ENCODE peak calls at places on chromosomes 4 and X, in ten cellular contexts. One of them, this sample, is unnamed.
A peak's percentile ranks its signal among the peaks of the same experiment; 100 is the strongest.

GRCh38 chr4:99687120-99687519 is 29.5 kb upstream of the C4orf54 start:
- DNase-seq in AG04450: no peak
- DNase-seq in osteoblast: no peak
- DNase-seq in fibroblast of pulmonary artery: no peak
- DNase-seq in GM06990: no peak
- DNase-seq in A549: no peak
- DNase-seq in IMR-90: no peak
- DNase-seq in mucosa of descending colon: no peak
- DNase-seq in AG04449: no peak
- DNase-seq in SJSA1: no peak
- DNase-seq in this sample: no peak

GRCh38 chr4:149409186-149410056 is 406.2 kb downstream of the IQCM start:
- DNase-seq in osteoblast: peak; percentile 55
- DNase-seq in mucosa of descending colon: no peak
- DNase-seq in GM06990: no peak
- DNase-seq in AG04449: peak; percentile 16
- DNase-seq in A549: peak; percentile 0
- DNase-seq in IMR-90: peak; percentile 38
- DNase-seq in SJSA1: peak; percentile 71
- DNase-seq in AG04450: peak; percentile 11
- DNase-seq in fibroblast of pulmonary artery: peak; percentile 89
- DNase-seq in this sample: peak; percentile 22

GRCh38 chr4:114494257-114494803 is 104.3 kb upstream of the UGT8 start:
- DNase-seq in SJSA1: no peak
- DNase-seq in AG04449: no peak
- DNase-seq in osteoblast: no peak
- DNase-seq in IMR-90: no peak
- DNase-seq in fibroblast of pulmonary artery: no peak
- DNase-seq in A549: no peak
- DNase-seq in mucosa of descending colon: no peak
- DNase-seq in GM06990: no peak
- DNase-seq in AG04450: no peak
- DNase-seq in this sample: no peak

GRCh38 chrX:27838176-27838575 is 30.4 kb downstream of the MAGEB10 start:
- DNase-seq in SJSA1: no peak
- DNase-seq in osteoblast: no peak
- DNase-seq in A549: no peak
- DNase-seq in mucosa of descending colon: no peak
- DNase-seq in IMR-90: no peak
- DNase-seq in AG04449: no peak
- DNase-seq in AG04450: no peak
- DNase-seq in fibroblast of pulmonary artery: no peak
- DNase-seq in GM06990: no peak
- DNase-seq in this sample: no peak

GRCh38 chr4:145301386-145302080 is 121.1 kb upstream of the OTUD4 start:
- DNase-seq in fibroblast of pulmonary artery: peak; percentile 36
- DNase-seq in AG04449: no peak
- DNase-seq in GM06990: no peak
- DNase-seq in mucosa of descending colon: no peak
- DNase-seq in A549: no peak
- DNase-seq in SJSA1: no peak
- DNase-seq in AG04450: no peak
- DNase-seq in IMR-90: no peak
- DNase-seq in osteoblast: no peak
- DNase-seq in this sample: no peak

GRCh38 chrX:154751121-154751668 is 318 bp upstream of the GAB3 start:
- DNase-seq in AG04450: no peak
- DNase-seq in GM06990: peak; percentile 25
- DNase-seq in fibroblast of pulmonary artery: no peak
- DNase-seq in osteoblast: no peak
- DNase-seq in IMR-90: no peak
- DNase-seq in mucosa of descending colon: no peak
- DNase-seq in A549: no peak
- DNase-seq in SJSA1: no peak
- DNase-seq in AG04449: no peak
- DNase-seq in this sample: no peak

GRCh38 chrX:100368167-100368566 is 41.9 kb downstream of the PCDH19 start:
- DNase-seq in A549: peak; percentile 5
- DNase-seq in SJSA1: no peak
- DNase-seq in fibroblast of pulmonary artery: peak; percentile 18
- DNase-seq in IMR-90: peak; percentile 0
- DNase-seq in mucosa of descending colon: peak; percentile 6
- DNase-seq in osteoblast: peak; percentile 68
- DNase-seq in AG04450: no peak
- DNase-seq in AG04449: no peak
- DNase-seq in GM06990: no peak
- DNase-seq in this sample: no peak

GRCh38 chr4:142238589-142238988 is 602.2 kb downstream of the IL15 start:
- DNase-seq in AG04450: no peak
- DNase-seq in osteoblast: no peak
- DNase-seq in GM06990: no peak
- DNase-seq in fibroblast of pulmonary artery: no peak
- DNase-seq in A549: no peak
- DNase-seq in AG04449: peak; percentile 52
- DNase-seq in mucosa of descending colon: no peak
- DNase-seq in IMR-90: peak; percentile 67
- DNase-seq in SJSA1: no peak
- DNase-seq in this sample: no peak

GRCh38 chr4:2929469-2929868 is 33.7 kb downstream of the NOP14 start:
- DNase-seq in GM06990: no peak
- DNase-seq in mucosa of descending colon: no peak
- DNase-seq in IMR-90: no peak
- DNase-seq in A549: no peak
- DNase-seq in fibroblast of pulmonary artery: no peak
- DNase-seq in AG04450: no peak
- DNase-seq in SJSA1: no peak
- DNase-seq in AG04449: no peak
- DNase-seq in osteoblast: no peak
- DNase-seq in this sample: no peak

GRCh38 chrX:138986235-138986634 is 274.7 kb upstream of the FGF13 start:
- DNase-seq in mucosa of descending colon: no peak
- DNase-seq in fibroblast of pulmonary artery: no peak
- DNase-seq in AG04450: no peak
- DNase-seq in GM06990: no peak
- DNase-seq in SJSA1: no peak
- DNase-seq in AG04449: no peak
- DNase-seq in A549: no peak
- DNase-seq in IMR-90: no peak
- DNase-seq in osteoblast: no peak
- DNase-seq in this sample: no peak

GRCh38 chr4:15149842-15150592 is 147.7 kb downstream of the CPEB2 start:
- DNase-seq in AG04449: no peak
- DNase-seq in SJSA1: peak; percentile 66
- DNase-seq in fibroblast of pulmonary artery: peak; percentile 79
- DNase-seq in A549: peak; percentile 43
- DNase-seq in AG04450: peak; percentile 46
- DNase-seq in GM06990: peak; percentile 43
- DNase-seq in osteoblast: peak; percentile 84
- DNase-seq in IMR-90: peak; percentile 76
- DNase-seq in mucosa of descending colon: peak; percentile 45
- DNase-seq in this sample: peak; percentile 32

GRCh38 chr4:73828945-73829344 is 7.5 kb upstream of the CXCL6 start:
- DNase-seq in A549: no peak
- DNase-seq in AG04450: no peak
- DNase-seq in IMR-90: peak; percentile 53
- DNase-seq in osteoblast: no peak
- DNase-seq in GM06990: no peak
- DNase-seq in AG04449: no peak
- DNase-seq in SJSA1: no peak
- DNase-seq in fibroblast of pulmonary artery: peak; percentile 83
- DNase-seq in mucosa of descending colon: no peak
- DNase-seq in this sample: no peak

GRCh38 chr4:149531861-149532260 is 283.8 kb downstream of the IQCM start:
- DNase-seq in SJSA1: no peak
- DNase-seq in AG04450: peak; percentile 21
- DNase-seq in mucosa of descending colon: no peak
- DNase-seq in osteoblast: no peak
- DNase-seq in fibroblast of pulmonary artery: peak; percentile 15
- DNase-seq in GM06990: no peak
- DNase-seq in AG04449: no peak
- DNase-seq in IMR-90: peak; percentile 26
- DNase-seq in A549: no peak
- DNase-seq in this sample: no peak

GRCh38 chrX:150968862-150969720 is 14.0 kb upstream of the HMGB3 start:
- DNase-seq in A549: no peak
- DNase-seq in mucosa of descending colon: peak; percentile 20
- DNase-seq in IMR-90: no peak
- DNase-seq in SJSA1: no peak
- DNase-seq in osteoblast: no peak
- DNase-seq in GM06990: no peak
- DNase-seq in AG04450: no peak
- DNase-seq in AG04449: no peak
- DNase-seq in fibroblast of pulmonary artery: no peak
- DNase-seq in this sample: no peak

GRCh38 chr4:159075531-159075932 is 27.3 kb upstream of the RAPGEF2 start:
- DNase-seq in osteoblast: peak; percentile 63
- DNase-seq in mucosa of descending colon: no peak
- DNase-seq in IMR-90: no peak
- DNase-seq in SJSA1: no peak
- DNase-seq in A549: no peak
- DNase-seq in fibroblast of pulmonary artery: no peak
- DNase-seq in AG04450: no peak
- DNase-seq in GM06990: no peak
- DNase-seq in AG04449: no peak
- DNase-seq in this sample: no peak

GRCh38 chr4:57191523-57192034 is 81.4 kb upstream of the IGFBP7 start:
- DNase-seq in AG04450: no peak
- DNase-seq in SJSA1: no peak
- DNase-seq in AG04449: no peak
- DNase-seq in osteoblast: no peak
- DNase-seq in GM06990: no peak
- DNase-seq in mucosa of descending colon: peak; percentile 55
- DNase-seq in A549: no peak
- DNase-seq in IMR-90: no peak
- DNase-seq in fibroblast of pulmonary artery: peak; percentile 16
- DNase-seq in this sample: no peak

GRCh38 chrX:100649550-100650356 is 5.8 kb downstream of the SRPX2 start:
- DNase-seq in A549: no peak
- DNase-seq in mucosa of descending colon: peak; percentile 59
- DNase-seq in AG04450: peak; percentile 78
- DNase-seq in SJSA1: no peak
- DNase-seq in IMR-90: peak; percentile 90
- DNase-seq in osteoblast: peak; percentile 68
- DNase-seq in GM06990: no peak
- DNase-seq in AG04449: peak; percentile 72
- DNase-seq in fibroblast of pulmonary artery: peak; percentile 95
- DNase-seq in this sample: peak; percentile 52

GRCh38 chr4:88957570-88957969 is 99.4 kb downstream of the FAM13A start:
- DNase-seq in AG04449: no peak
- DNase-seq in mucosa of descending colon: no peak
- DNase-seq in IMR-90: no peak
- DNase-seq in A549: no peak
- DNase-seq in osteoblast: no peak
- DNase-seq in SJSA1: no peak
- DNase-seq in fibroblast of pulmonary artery: no peak
- DNase-seq in AG04450: no peak
- DNase-seq in GM06990: no peak
- DNase-seq in this sample: no peak

DNA sequence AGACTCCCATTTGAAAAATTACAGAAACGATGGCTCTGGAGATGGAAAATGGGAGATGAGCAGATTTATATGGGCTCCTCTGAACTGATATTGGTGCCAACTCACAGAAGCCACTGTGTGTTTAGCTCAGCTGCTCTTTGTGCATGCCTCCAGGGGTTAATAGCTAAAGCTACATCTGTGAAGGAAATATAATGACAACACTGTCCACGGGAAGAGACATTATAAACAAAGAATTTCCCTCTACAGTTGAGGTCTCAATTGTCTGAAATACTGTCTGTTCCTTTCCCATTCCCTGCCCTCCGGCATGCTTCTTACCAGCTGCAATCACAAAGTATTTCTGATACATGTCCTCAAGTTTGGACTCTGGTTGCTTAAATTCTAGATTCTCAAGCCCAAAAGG is 40.4 kb downstream of the PPA2 start:
- DNase-seq in AG04449: no peak
- DNase-seq in A549: no peak
- DNase-seq in osteoblast: no peak
- DNase-seq in IMR-90: no peak
- DNase-seq in fibroblast of pulmonary artery: no peak
- DNase-seq in mucosa of descending colon: no peak
- DNase-seq in GM06990: no peak
- DNase-seq in SJSA1: no peak
- DNase-seq in AG04450: no peak
- DNase-seq in this sample: no peak
- H3K4me3 ChIP-seq in AG04449: no peak overlapping the region
- H3K4me3 ChIP-seq in A549: no peak overlapping the region
- H3K4me3 ChIP-seq in osteoblast: no peak overlapping the region
- H3K4me3 ChIP-seq in IMR-90: no peak overlapping the region
- H3K4me3 ChIP-seq in fibroblast of pulmonary artery: no peak overlapping the region
- H3K4me3 ChIP-seq in mucosa of descending colon: no peak overlapping the region
- H3K4me3 ChIP-seq in GM06990: no peak overlapping the region
- H3K4me3 ChIP-seq in SJSA1: no peak overlapping the region
- H3K4me3 ChIP-seq in AG04450: no peak overlapping the region
- H3K4me3 ChIP-seq in this sample: no peak overlapping the region

DNA sequence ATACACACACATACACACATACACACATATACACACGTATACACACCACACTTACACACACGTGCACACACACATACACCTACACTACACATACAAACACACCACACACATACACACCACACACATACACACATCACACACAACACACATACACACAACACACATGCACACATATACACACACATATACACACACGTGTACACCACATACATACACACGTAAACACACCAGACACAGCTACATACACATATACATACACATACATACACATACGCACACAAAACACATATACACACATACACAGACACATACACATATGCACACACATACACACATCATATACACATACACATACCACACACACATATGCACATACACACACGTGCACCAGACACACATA is 90.8 kb downstream of the FHDC1 start:
- DNase-seq in GM06990: no peak
- DNase-seq in mucosa of descending colon: no peak
- DNase-seq in AG04449: no peak
- DNase-seq in osteoblast: no peak
- DNase-seq in AG04450: no peak
- DNase-seq in SJSA1: no peak
- DNase-seq in A549: no peak
- DNase-seq in IMR-90: no peak
- DNase-seq in fibroblast of pulmonary artery: no peak
- DNase-seq in this sample: no peak
- H3K4me3 ChIP-seq in GM06990: no peak overlapping the region
- H3K4me3 ChIP-seq in mucosa of descending colon: no peak overlapping the region
- H3K4me3 ChIP-seq in AG04449: no peak overlapping the region
- H3K4me3 ChIP-seq in osteoblast: no peak overlapping the region
- H3K4me3 ChIP-seq in AG04450: no peak overlapping the region
- H3K4me3 ChIP-seq in SJSA1: no peak overlapping the region
- H3K4me3 ChIP-seq in A549: no peak overlapping the region
- H3K4me3 ChIP-seq in IMR-90: no peak overlapping the region
- H3K4me3 ChIP-seq in fibroblast of pulmonary artery: no peak overlapping the region
- H3K4me3 ChIP-seq in this sample: no peak overlapping the region

GRCh38 chrX:48772602-48773001 is 11.1 kb downstream of the GLOD5 start:
- DNase-seq in IMR-90: no peak
- DNase-seq in AG04449: no peak
- DNase-seq in GM06990: no peak
- DNase-seq in osteoblast: no peak
- DNase-seq in A549: no peak
- DNase-seq in SJSA1: no peak
- DNase-seq in AG04450: no peak
- DNase-seq in mucosa of descending colon: no peak
- DNase-seq in fibroblast of pulmonary artery: no peak
- DNase-seq in this sample: no peak
- H3K4me3 ChIP-seq in IMR-90: no peak overlapping the region
- H3K4me3 ChIP-seq in AG04449: no peak overlapping the region
- H3K4me3 ChIP-seq in GM06990: no peak overlapping the region
- H3K4me3 ChIP-seq in osteoblast: no peak overlapping the region
- H3K4me3 ChIP-seq in A549: no peak overlapping the region
- H3K4me3 ChIP-seq in SJSA1: no peak overlapping the region
- H3K4me3 ChIP-seq in AG04450: no peak overlapping the region
- H3K4me3 ChIP-seq in mucosa of descending colon: no peak overlapping the region
- H3K4me3 ChIP-seq in fibroblast of pulmonary artery: no peak overlapping the region
- H3K4me3 ChIP-seq in this sample: no peak overlapping the region

GRCh38 chrX:153667931-153668396 is 5.6 kb downstream of the PNCK start:
- DNase-seq in mucosa of descending colon: peak; percentile 85
- DNase-seq in AG04449: no peak
- DNase-seq in fibroblast of pulmonary artery: peak; percentile 82
- DNase-seq in SJSA1: peak; percentile 60
- DNase-seq in osteoblast: peak; percentile 95
- DNase-seq in IMR-90: peak; percentile 64
- DNase-seq in A549: peak; percentile 81
- DNase-seq in GM06990: peak; percentile 69
- DNase-seq in AG04450: peak; percentile 30
- DNase-seq in this sample: peak; percentile 40
- H3K4me3 ChIP-seq in mucosa of descending colon: no peak overlapping the region
- H3K4me3 ChIP-seq in AG04449: peak overlapping the region; percentile 25
- H3K4me3 ChIP-seq in fibroblast of pulmonary artery: no peak overlapping the region
- H3K4me3 ChIP-seq in SJSA1: no peak overlapping the region
- H3K4me3 ChIP-seq in osteoblast: no peak overlapping the region
- H3K4me3 ChIP-seq in IMR-90: no peak overlapping the region
- H3K4me3 ChIP-seq in A549: peak overlapping the region; percentile 35
- H3K4me3 ChIP-seq in GM06990: peak overlapping the region; percentile 32
- H3K4me3 ChIP-seq in AG04450: peak overlapping the region; percentile 20
- H3K4me3 ChIP-seq in this sample: no peak overlapping the region